ENCODE peak calls at places on chromosomes 13 and 19, in nine cellular contexts. M, W, H, P, L, Y, A, I and F are unnamed samples.

GRCh38 chr13:80436571-80437169 is 95.7 kb upstream of the SPRY2 start:
- DNase-seq in W (no peak), M (no peak), A (no peak), H (no peak), I (no peak), L (no peak), P (no peak), Y (no peak), F (no peak)

GRCh38 chr13:32622827-32623226 is 36.6 kb downstream of the PDS5B start:
- DNase-seq in W (no peak), P (no peak), H (no peak), Y (peak), M (no peak), I (no peak), A (no peak), L (no peak), F (no peak)

GRCh38 chr19:7292950-7293794 is 1.0 kb downstream of the INSR start:
- DNase-seq in P (peak), I (no peak), A (no peak), H (no peak), Y (peak), M (peak), W (peak), L (peak), F (peak)

GRCh38 chr13:26272621-26273020 is 18.7 kb downstream of the CDK8 start:
- DNase-seq in P (no peak), M (no peak), W (no peak), H (no peak), L (no peak), I (no peak), A (no peak), Y (no peak), F (no peak)

GRCh38 chr19:46766569-46767317 is 20.5 kb upstream of the STRN4 start:
- DNase-seq in P (peak), A (peak), W (no peak), Y (peak), I (no peak), H (no peak), M (peak), L (peak), F (peak)

GRCh38 chr13:35768551-35768950 is 292.1 kb upstream of the MAB21L1 start:
- DNase-seq in A (no peak), I (peak), P (no peak), L (no peak), Y (no peak), W (no peak), M (no peak), H (no peak), F (no peak)

GRCh38 chr13:100855151-100855550 is 180.6 kb upstream of the TMTC4 start:
- DNase-seq in P (no peak), H (peak), W (no peak), I (no peak), M (no peak), Y (no peak), L (no peak), A (no peak), F (no peak)

GRCh38 chr19:16627928-16628182 is 149 bp downstream of the MED26 start:
- DNase-seq in W (no peak), Y (no peak), A (no peak), P (no peak), M (no peak), L (no peak), I (no peak), H (no peak), F (no peak)

GRCh38 chr13:95641961-95642621 is 2.4 kb downstream of the DZIP1 start:
- DNase-seq in L (peak), Y (peak), W (no peak), H (no peak), M (peak), A (no peak), P (no peak), I (peak), F (no peak)

GRCh38 chr19:49590971-49591730 is at the start of gene PRR12:
- DNase-seq in P (peak), H (peak), A (peak), Y (peak), L (peak), W (peak), I (no peak), M (peak), F (peak)

GRCh38 chr19:31717316-31717715 is 368.1 kb upstream of the TSHZ3 start:
- DNase-seq in H (no peak), P (no peak), I (no peak), A (no peak), L (no peak), M (no peak), Y (no peak), W (no peak), F (no peak)

GRCh38 chr19:16467581-16467980 is 4.2 kb downstream of the EPS15L1 start:
- DNase-seq in L (no peak), I (no peak), A (no peak), Y (no peak), W (peak), P (no peak), H (no peak), M (no peak), F (no peak)

GRCh38 chr13:111211789-111212516 is 96.8 kb downstream of the ARHGEF7 start:
- DNase-seq in Y (no peak), H (no peak), W (no peak), M (peak), I (no peak), L (no peak), A (no peak), P (no peak), F (no peak)

GRCh38 chr19:11088508-11089253 is 582 bp upstream of the LDLR start:
- DNase-seq in A (no peak), P (no peak), L (no peak), Y (no peak), I (no peak), H (no peak), M (no peak), W (peak), F (no peak)

GRCh38 chr19:13621413-13621812 is 115.1 kb upstream of the CACNA1A start:
- DNase-seq in I (peak), Y (peak), H (peak), P (peak), L (peak), M (peak), W (no peak), A (no peak), F (no peak)

GRCh38 chr19:40366697-40367561 is 18.4 kb downstream of the PLD3 start:
- DNase-seq in A (no peak), I (no peak), H (no peak), W (peak), P (no peak), Y (no peak), L (no peak), M (peak), F (peak)

GRCh38 chr19:33350538-33351309 is 22.8 kb upstream of the CEBPG start:
- DNase-seq in H (peak), M (no peak), I (no peak), Y (no peak), L (no peak), A (no peak), W (no peak), P (no peak), F (no peak)

GRCh38 chr19:16016226-16017137 is 59.8 kb upstream of the TPM4 start:
- DNase-seq in H (no peak), M (no peak), I (no peak), A (no peak), W (no peak), L (no peak), P (no peak), Y (no peak), F (no peak)

GRCh38 chr19:15318241-15318691 is 14.1 kb downstream of the BRD4 start:
- DNase-seq in M (no peak), I (no peak), P (no peak), L (no peak), Y (no peak), W (no peak), H (no peak), A (no peak), F (no peak)

GRCh38 chr19:38221919-38222828 is 1.8 kb downstream of the DPF1 start:
- DNase-seq in Y (no peak), P (no peak), W (no peak), I (no peak), H (no peak), A (no peak), L (no peak), M (peak), F (no peak)

GRCh38 chr19:7916908-7917291 is 2.3 kb downstream of the TGFBR3L start:
- DNase-seq in Y (no peak), I (no peak), A (no peak), M (peak), P (no peak), W (no peak), L (no peak), H (no peak), F (no peak)

GRCh38 chr19:16249826-16250434 is 52.2 kb downstream of the AP1M1 start:
- DNase-seq in L (no peak), I (no peak), P (no peak), H (no peak), M (no peak), A (no peak), W (no peak), Y (no peak), F (no peak)

GRCh38 chr13:21596722-21597121 is 7.2 kb downstream of the MICU2 start:
- DNase-seq in P (no peak), Y (no peak), W (no peak), L (no peak), H (no peak), M (no peak), A (no peak), I (no peak), F (no peak)

GRCh38 chr13:95833713-95834112 is 156.8 kb downstream of the DNAJC3 start:
- DNase-seq in H (peak), P (no peak), I (no peak), M (no peak), W (no peak), A (no peak), Y (no peak), L (no peak), F (no peak)

GRCh38 chr19:55519461-55520311 is 17.2 kb downstream of the SBK2 start:
- DNase-seq in H (peak), I (peak), L (no peak), M (no peak), A (no peak), W (no peak), P (no peak), Y (no peak), F (no peak)

GRCh38 chr19:3480383-3481091 is at the start of gene SMIM24:
- DNase-seq in Y (no peak), L (no peak), W (no peak), M (no peak), H (no peak), P (no peak), I (no peak), A (no peak), F (no peak)

GRCh38 chr13:76829572-76830327 is 56.5 kb downstream of the KCTD12 start:
- DNase-seq in A (no peak), P (no peak), Y (no peak), M (no peak), I (no peak), H (no peak), W (no peak), L (no peak), F (no peak)

GRCh38 chr13:63438951-63439350 is 2023.3 kb upstream of the PCDH20 start:
- DNase-seq in P (no peak), Y (no peak), A (no peak), H (no peak), I (no peak), L (no peak), W (no peak), M (peak), F (no peak)

GRCh38 chr13:46603165-46603603 is 50.2 kb downstream of the LRCH1 start:
- DNase-seq in P (no peak), I (no peak), Y (no peak), L (no peak), A (no peak), M (peak), H (no peak), W (no peak), F (no peak)

GRCh38 chr19:30407310-30407709 is 35.1 kb downstream of the ZNF536 start:
- DNase-seq in P (no peak), W (no peak), A (no peak), I (no peak), L (no peak), M (no peak), Y (no peak), H (no peak), F (no peak)

GRCh38 chr13:35727881-35728280 is 251.4 kb upstream of the MAB21L1 start:
- DNase-seq in H (no peak), Y (no peak), L (no peak), P (no peak), W (no peak), A (no peak), I (no peak), M (no peak), F (no peak)

GRCh38 chr13:101449971-101450748 is 2.3 kb upstream of the ITGBL1 start:
- DNase-seq in M (no peak), I (peak), Y (no peak), H (peak), A (no peak), P (no peak), L (no peak), W (no peak), F (no peak)

GRCh38 chr19:35109395-35110112 is 6.1 kb upstream of the FXYD3 start:
- DNase-seq in L (no peak), M (peak), I (no peak), W (peak), P (no peak), Y (no peak), A (no peak), H (peak), F (no peak)

GRCh38 chr19:39296055-39296645 is at the start of gene IFNL1:
- DNase-seq in Y (no peak), M (peak), H (peak), P (no peak), W (no peak), L (no peak), A (no peak), I (no peak), F (no peak)